ENCODE peak calls at places on chromosomes 16 and 17, in four cellular contexts. I, S, R and G are unnamed samples.

GRCh38 chr17:61408151-61409041 is 8.8 kb downstream of the TBX2 start:
- DNase-seq in R (no peak), S (no peak), I (no peak), G (no peak)

GRCh38 chr17:27543464-27543856 is 87.2 kb downstream of the KSR1 start:
- DNase-seq in I (no peak), S (no peak), R (no peak), G (no peak)

GRCh38 chr16:27776556-27776955 is 226.6 kb downstream of the KATNIP start:
- DNase-seq in S (no peak), I (no peak), R (no peak), G (no peak)

GRCh38 chr17:1934901-1935300 is 90.2 kb downstream of the RTN4RL1 start:
- DNase-seq in S (no peak), R (no peak), I (no peak), G (no peak)

GRCh38 chr17:82598256-82599011 is 49.8 kb downstream of the WDR45B start:
- DNase-seq in S (no peak), R (no peak), I (peak), G (no peak)

GRCh38 chr17:81991684-81992513 is 14.5 kb downstream of the ASPSCR1 start:
- DNase-seq in I (peak), R (peak), S (peak), G (no peak)

GRCh38 chr17:50638572-50638850 is 3.8 kb downstream of the ABCC3 start:
- DNase-seq in S (no peak), R (no peak), I (peak), G (no peak)

GRCh38 chr17:19513897-19514488 is 19.7 kb upstream of the SLC47A1 start:
- DNase-seq in I (peak), S (peak), R (peak), G (no peak)

GRCh38 chr17:45006927-45007461 is 38.9 kb upstream of the C1QL1 start:
- DNase-seq in I (no peak), R (no peak), S (no peak), G (no peak)

GRCh38 chr16:46830417-46830901 is 521 bp downstream of the C16orf87 start:
- DNase-seq in S (peak), I (no peak), R (no peak), G (no peak)

GRCh38 chr16:89297870-89298545 is 80.5 kb downstream of the ZNF778 start:
- DNase-seq in I (no peak), S (no peak), R (no peak), G (peak)

GRCh38 chr16:4659363-4660353 is 33.7 kb upstream of the NUDT16L1 start:
- DNase-seq in I (no peak), S (no peak), R (no peak), G (no peak)

GRCh38 chr17:81399481-81400153 is 4.4 kb downstream of the BAHCC1 start:
- DNase-seq in R (no peak), I (no peak), S (no peak), G (no peak)

GRCh38 chr17:57357830-57358426 is 101.6 kb downstream of the MSI2 start:
- DNase-seq in S (no peak), R (peak), I (no peak), G (no peak)

GRCh38 chr17:17423656-17424055 is 53.1 kb upstream of the MED9 start:
- DNase-seq in I (no peak), R (no peak), S (no peak), G (no peak)

GRCh38 chr16:58345574-58346354 is 46.5 kb upstream of the GINS3 start:
- DNase-seq in S (no peak), I (no peak), R (no peak), G (no peak)

GRCh38 chr16:28280881-28281836 is 11.2 kb upstream of the SBK1 start:
- DNase-seq in R (no peak), I (no peak), S (no peak), G (no peak)

GRCh38 chr16:46844771-46845170 is 13.8 kb upstream of the C16orf87 start:
- DNase-seq in S (no peak), R (no peak), I (no peak), G (no peak)

GRCh38 chr16:78925071-78925714 is 675.3 kb downstream of the MAF start:
- DNase-seq in R (no peak), S (no peak), I (no peak), G (no peak)

GRCh38 chr17:43758497-43759174 is at the start of gene SOST:
- DNase-seq in I (no peak), S (no peak), R (no peak), G (no peak)

GRCh38 chr17:46811978-46812583 is 6.4 kb downstream of the WNT3 start:
- DNase-seq in S (no peak), R (no peak), I (peak), G (no peak)

GRCh38 chr16:894841-895240 is 75.9 kb downstream of the LMF1 start:
- DNase-seq in S (no peak), R (no peak), I (no peak), G (no peak)

GRCh38 chr17:75777243-75777922 is 7.2 kb upstream of the UNK start:
- DNase-seq in S (no peak), R (no peak), I (no peak), G (no peak)

GRCh38 chr17:46865100-46865499 is 13.7 kb downstream of the WNT9B start:
- DNase-seq in R (no peak), I (peak), S (no peak), G (no peak)

GRCh38 chr16:12801511-12802042 is 2.1 kb downstream of the CPPED1 start:
- DNase-seq in I (peak), S (no peak), R (no peak), G (peak)

GRCh38 chr17:35289222-35289621 is 46.4 kb downstream of the SLFN5 start:
- DNase-seq in R (no peak), I (no peak), S (no peak), G (no peak)

GRCh38 chr17:37024181-37024637 is 75.5 kb downstream of the AATF start:
- DNase-seq in I (no peak), S (no peak), R (peak), G (peak)

GRCh38 chr16:12229759-12230594 is 253.4 kb downstream of the SNX29 start:
- DNase-seq in I (peak), S (no peak), R (peak), G (no peak)

GRCh38 chr17:17922198-17922901 is 49.9 kb downstream of the TOM1L2 start:
- DNase-seq in S (no peak), I (no peak), R (no peak), G (no peak)

GRCh38 chr17:3879181-3879580 is 13.7 kb downstream of the CAMKK1 start:
- DNase-seq in I (peak), R (no peak), S (no peak), G (no peak)

GRCh38 chr17:9024497-9024896 is 3.2 kb downstream of the NTN1 start:
- DNase-seq in I (no peak), R (no peak), S (no peak), G (no peak)

GRCh38 chr16:88941933-88942909 is 34.8 kb downstream of the CBFA2T3 start:
- DNase-seq in R (no peak), I (peak), S (peak), G (no peak)

GRCh38 chr17:71412803-71413202 is 708.0 kb upstream of the SOX9 start:
- DNase-seq in R (no peak), S (no peak), I (peak), G (no peak)

GRCh38 chr17:420479-421175 is 68.0 kb upstream of the RPH3AL start:
- DNase-seq in S (no peak), I (no peak), R (no peak), G (no peak)

GRCh38 chr17:18087610-18088491 is at the start of gene DRG2:
- DNase-seq in S (peak), I (peak), R (peak), G (peak)

GRCh38 chr16:2486645-2487516 is 12.0 kb downstream of the TBC1D24 start:
- DNase-seq in S (peak), R (no peak), I (no peak), G (peak)

GRCh38 chr17:59093702-59094231 is 12.9 kb downstream of the TRIM37 start:
- DNase-seq in R (no peak), S (peak), I (peak), G (no peak)